ENCODE peak calls at places on chromosomes 11 and 22, in eight cellular contexts. L, P, A, R, G, N, Q and F are unnamed samples.

GRCh38 chr11:23976369-23976768 is 520.5 kb upstream of the LUZP2 start:
- DNase-seq in L (no peak), P (no peak), A (no peak), R (no peak), G (no peak), N (no peak), Q (no peak), F (no peak)

GRCh38 chr11:77191823-77192495 is 63.9 kb downstream of the MYO7A start:
- DNase-seq in L (peak; percentile 59), P (no peak), A (peak; percentile 86), R (peak; percentile 62), G (peak; percentile 35), N (no peak), Q (peak; percentile 67), F (no peak)

GRCh38 chr11:98621767-98622166 is 399.0 kb upstream of the CNTN5 start:
- DNase-seq in L (no peak), P (no peak), A (no peak), R (no peak), G (no peak), N (no peak), Q (no peak), F (no peak)

GRCh38 chr11:15692739-15693138 is 578.0 kb downstream of the INSC start:
- DNase-seq in L (no peak), P (no peak), A (no peak), R (no peak), G (no peak), N (peak; percentile 68), Q (no peak), F (no peak)

GRCh38 chr11:102850973-102851745 is 7.8 kb upstream of the MMP3 start:
- DNase-seq in L (no peak), P (no peak), A (no peak), R (no peak), G (no peak), N (no peak), Q (no peak), F (no peak)

GRCh38 chr22:39650996-39651782 is 80.6 kb downstream of the CACNA1I start:
- DNase-seq in L (no peak), P (no peak), A (no peak), R (no peak), G (no peak), N (no peak), Q (no peak), F (no peak)

GRCh38 chr11:123020968-123021367 is 39.3 kb upstream of the BSX start:
- DNase-seq in L (no peak), P (peak; percentile 6), A (peak; percentile 32), R (peak; percentile 46), G (peak; percentile 74), N (peak; percentile 82), Q (peak; percentile 57), F (peak; percentile 27)

GRCh38 chr22:45090364-45090960 is 73.3 kb upstream of the NUP50 start:
- DNase-seq in L (no peak), P (no peak), A (no peak), R (no peak), G (no peak), N (no peak), Q (no peak), F (no peak)

GRCh38 chr22:25762147-25762546 is 20.2 kb downstream of the MYO18B start:
- DNase-seq in L (no peak), P (no peak), A (no peak), R (no peak), G (no peak), N (no peak), Q (no peak), F (no peak)

GRCh38 chr11:134592391-134592990 is 180.4 kb upstream of the B3GAT1 start:
- DNase-seq in L (peak; percentile 39), P (no peak), A (peak; percentile 83), R (peak; percentile 6), G (peak; percentile 59), N (peak; percentile 41), Q (peak; percentile 78), F (no peak)

GRCh38 chr11:21110378-21110777 is 441.0 kb downstream of the NELL1 start:
- DNase-seq in L (no peak), P (no peak), A (no peak), R (no peak), G (no peak), N (no peak), Q (no peak), F (no peak)

GRCh38 chr11:31767665-31768064 is 43.5 kb downstream of the PAX6 start:
- DNase-seq in L (no peak), P (no peak), A (no peak), R (no peak), G (no peak), N (no peak), Q (no peak), F (no peak)

GRCh38 chr22:45612451-45612901 is 59.2 kb upstream of the ATXN10 start:
- DNase-seq in L (peak; percentile 6), P (no peak), A (no peak), R (no peak), G (no peak), N (peak; percentile 28), Q (no peak), F (no peak)

GRCh38 chr11:5004429-5005274 is 10.0 kb downstream of the OR51L1 start:
- DNase-seq in L (no peak), P (peak; percentile 47), A (peak; percentile 66), R (peak; percentile 41), G (peak; percentile 64), N (peak; percentile 46), Q (no peak), F (peak; percentile 14)

GRCh38 chr11:6635082-6635932 is 16.1 kb upstream of the TPP1 start:
- DNase-seq in L (no peak), P (peak; percentile 47), A (peak; percentile 48), R (no peak), G (no peak), N (peak; percentile 95), Q (no peak), F (peak; percentile 82)